ENCODE peak calls at places on chromosomes 2 and 18, in five cellular contexts. P, U, W, F and L are unnamed samples.

GRCh38 chr18:2971741-2972552 is 41.0 kb downstream of the LPIN2 start:
- DNase-seq in P (no peak), W (peak; percentile 81), F (no peak), U (no peak), L (peak; percentile 69)

GRCh38 chr2:151760139-151760650 is 25.9 kb upstream of the NEB start:
- DNase-seq in W (no peak), F (no peak), U (no peak), P (no peak), L (no peak)

GRCh38 chr2:158817596-158817995 is 22.5 kb downstream of the DAPL1 start:
- DNase-seq in F (peak; percentile 25), P (no peak), U (no peak), W (no peak), L (no peak)

GRCh38 chr2:66563473-66563872 is 128.5 kb downstream of the MEIS1 start:
- DNase-seq in P (no peak), U (no peak), F (no peak), W (no peak), L (no peak)

GRCh38 chr2:10425656-10426055 is 22.5 kb downstream of the ODC1 start:
- DNase-seq in W (no peak), F (no peak), U (no peak), P (no peak), L (no peak)

GRCh38 chr2:12737226-12738111 is 20.7 kb downstream of the TRIB2 start:
- DNase-seq in F (no peak), U (no peak), W (no peak), P (no peak), L (no peak)

GRCh38 chr2:9690252-9690651 is 59.5 kb upstream of the YWHAQ start:
- DNase-seq in P (no peak), W (no peak), U (no peak), F (no peak), L (no peak)

GRCh38 chr2:43890855-43891254 is 52.1 kb downstream of the ABCG8 start:
- DNase-seq in U (no peak), P (no peak), F (no peak), W (no peak), L (no peak)

GRCh38 chr2:47288864-47289263 is 114.1 kb upstream of the MSH2 start:
- DNase-seq in P (no peak), U (no peak), W (no peak), F (peak; percentile 87), L (no peak)

GRCh38 chr18:2898131-2898640 is 51.4 kb downstream of the EMILIN2 start:
- DNase-seq in F (peak; percentile 40), P (no peak), U (no peak), W (no peak), L (no peak)

GRCh38 chr2:135055182-135055786 is 3.2 kb downstream of the RAB3GAP1 start:
- DNase-seq in U (no peak), P (no peak), F (peak; percentile 79), W (no peak), L (no peak)

GRCh38 chr18:23529597-23529996 is 26.3 kb downstream of the RMC1 start:
- DNase-seq in W (no peak), F (peak; percentile 54), P (no peak), U (no peak), L (no peak)

GRCh38 chr2:157492189-157492773 is 48.4 kb upstream of the CYTIP start:
- DNase-seq in U (no peak), F (peak; percentile 65), W (peak; percentile 60), P (peak; percentile 69), L (peak; percentile 63)

GRCh38 chr2:209960676-209961630 is 41.5 kb upstream of the RPE start:
- DNase-seq in U (no peak), P (peak; percentile 73), W (peak; percentile 49), F (peak; percentile 30), L (peak; percentile 52)

GRCh38 chr18:10089881-10090280 is 176.1 kb downstream of the VAPA start:
- DNase-seq in P (no peak), U (no peak), W (no peak), F (no peak), L (no peak)

GRCh38 chr2:137952586-137953129 is 11.6 kb upstream of the HNMT start:
- DNase-seq in P (no peak), U (no peak), W (no peak), F (no peak), L (no peak)

GRCh38 chr2:138780451-138780880 is 276 bp upstream of the NXPH2 start:
- DNase-seq in F (no peak), U (peak; percentile 78), P (no peak), W (no peak), L (no peak)

GRCh38 chr18:10365901-10366300 is 88.5 kb upstream of the APCDD1 start:
- DNase-seq in U (no peak), W (no peak), P (no peak), F (no peak), L (no peak)

GRCh38 chr18:2535419-2535910 is 35.8 kb downstream of the METTL4 start:
- DNase-seq in P (no peak), U (no peak), F (no peak), W (no peak), L (no peak)

GRCh38 chr2:54384301-54385035 is 71.7 kb upstream of the SPTBN1 start:
- DNase-seq in F (no peak), W (no peak), P (peak; percentile 43), U (no peak), L (no peak)

GRCh38 chr2:7835693-7836680 is 845.9 kb upstream of the ID2 start:
- DNase-seq in P (no peak), U (no peak), W (no peak), F (no peak), L (peak; percentile 42)

GRCh38 chr2:20232837-20233207 is 7.9 kb upstream of the SDC1 start:
- DNase-seq in P (no peak), W (no peak), U (no peak), F (no peak), L (no peak)

GRCh38 chr2:105324732-105325131 is 4.8 kb downstream of the TGFBRAP1 start:
- DNase-seq in P (no peak), W (no peak), F (peak; percentile 67), U (no peak), L (no peak)

GRCh38 chr18:50955246-50955645 is 12.6 kb upstream of the ELAC1 start:
- DNase-seq in P (peak; percentile 33), U (no peak), W (no peak), F (no peak), L (no peak)

GRCh38 chr2:163607630-163608029 is 128.2 kb downstream of the FIGN start:
- DNase-seq in U (no peak), P (no peak), W (no peak), F (no peak), L (no peak)

GRCh38 chr2:163613155-163613554 is 122.7 kb downstream of the FIGN start:
- DNase-seq in U (no peak), W (no peak), F (no peak), P (no peak), L (no peak)

GRCh38 chr2:163611557-163611906 is 124.3 kb downstream of the FIGN start:
- DNase-seq in P (no peak), U (no peak), F (no peak), W (no peak), L (no peak)

GRCh38 chr2:163612332-163612731 is 123.5 kb downstream of the FIGN start:
- DNase-seq in W (no peak), U (no peak), P (no peak), F (no peak), L (no peak)

DNA sequence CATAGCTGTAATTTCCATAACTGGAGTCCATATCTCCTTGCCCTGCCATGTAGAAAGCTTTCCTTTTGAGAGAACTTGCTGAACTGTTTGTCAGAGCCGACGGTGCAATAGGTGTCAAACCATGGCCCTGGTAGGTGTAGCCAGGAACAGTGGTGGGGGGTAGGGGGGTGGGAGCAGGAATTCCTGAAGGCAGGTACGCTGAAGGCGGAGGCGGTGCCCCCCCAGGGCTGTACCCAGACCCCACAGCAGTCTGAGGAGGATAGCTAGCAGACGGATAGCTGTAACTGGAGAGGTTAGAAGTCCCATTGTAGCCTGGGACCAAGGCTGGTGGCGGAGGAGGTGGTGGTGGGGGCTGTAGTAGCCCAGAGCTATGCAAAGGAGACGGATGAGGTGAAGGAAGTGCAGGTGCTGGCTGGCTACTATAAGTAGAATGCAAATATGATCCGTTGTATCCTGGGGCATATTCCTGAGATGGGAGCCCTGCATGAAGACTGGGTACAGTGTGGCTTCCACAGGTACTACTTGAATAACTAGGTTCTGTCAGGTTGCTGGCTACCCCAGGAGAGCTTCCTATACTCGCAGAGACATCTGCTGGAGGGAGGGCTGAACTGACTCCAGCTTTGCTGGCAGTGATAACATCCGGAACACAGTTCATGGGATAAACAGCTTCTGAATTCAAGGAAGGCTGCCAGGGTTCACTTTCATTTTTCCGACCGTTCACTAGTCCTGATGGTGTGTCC is 124.8 kb downstream of the FIGN start:
- DNase-seq in F (no peak), W (no peak), U (no peak), P (peak; percentile 48), L (peak; percentile 5)
- TF ChIP-seq CTCF in F (no peak), W (no peak), U (peak; percentile 29), P (peak; percentile 62), L (no peak)

DNA sequence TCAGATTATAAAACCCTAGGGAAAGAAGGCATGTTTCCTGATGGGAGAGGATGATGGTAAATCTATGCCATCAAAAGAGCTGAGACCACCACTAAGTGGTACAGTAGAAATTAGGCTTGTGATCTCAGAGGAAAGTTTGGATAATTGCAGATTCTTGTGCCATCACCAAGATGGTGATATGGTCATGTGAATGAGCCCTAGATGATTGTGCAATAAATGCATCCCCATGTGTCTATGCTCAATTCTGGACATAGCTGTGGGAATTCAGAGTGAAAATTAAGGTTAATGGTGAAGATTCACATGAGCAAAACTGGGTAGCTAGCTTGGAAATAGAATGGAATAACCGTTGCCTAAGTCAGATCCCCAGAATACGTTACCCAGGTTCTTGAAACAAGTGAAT is 496.1 kb upstream of the FSIP2 start:
- DNase-seq in P (no peak), F (no peak), W (no peak), U (no peak), L (no peak)
- TF ChIP-seq CTCF in P (no peak), F (no peak), W (no peak), U (no peak), L (no peak)

DNA sequence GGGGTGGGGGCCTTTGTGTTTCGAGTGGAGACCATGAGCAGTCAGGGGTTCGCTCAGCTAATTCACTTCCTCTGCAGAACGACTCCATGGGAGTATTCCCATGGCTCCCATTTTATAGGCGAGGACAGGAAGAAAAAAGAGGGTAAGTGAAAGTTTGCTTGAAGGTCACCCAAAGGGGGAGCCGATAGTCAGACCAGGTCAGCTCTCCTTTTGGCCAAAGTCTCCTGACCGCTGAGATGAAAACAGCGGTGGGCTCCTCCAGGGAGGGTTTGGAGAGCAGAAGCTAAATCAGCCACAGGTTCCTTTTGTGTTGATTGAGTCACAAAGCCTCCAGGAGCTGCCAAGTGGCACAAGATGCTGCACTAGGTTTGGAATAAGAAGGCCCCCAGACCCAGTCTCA is 34.1 kb upstream of the CTAGE1 start:
- DNase-seq in P (peak; percentile 76), F (no peak), W (no peak), U (no peak), L (peak; percentile 38)
- TF ChIP-seq CTCF in P (peak; percentile 10), F (no peak), W (no peak), U (no peak), L (no peak)

GRCh38 chr2:119721904-119722303 is 37.8 kb upstream of the PTPN4 start:
- DNase-seq in W (no peak), F (no peak), U (no peak), P (no peak), L (no peak)

GRCh38 chr2:119724656-119725485 is 34.9 kb upstream of the PTPN4 start:
- DNase-seq in U (no peak), F (no peak), W (no peak), P (no peak), L (no peak)

GRCh38 chr2:119723784-119724467 is 35.8 kb upstream of the PTPN4 start:
- DNase-seq in F (no peak), U (no peak), P (no peak), W (no peak), L (no peak)

GRCh38 chr2:119721462-119721861 is 38.3 kb upstream of the PTPN4 start:
- DNase-seq in F (no peak), U (no peak), P (no peak), W (no peak), L (no peak)

GRCh38 chr2:119723121-119723635 is 36.5 kb upstream of the PTPN4 start:
- DNase-seq in P (no peak), W (no peak), U (no peak), F (no peak), L (no peak)
- TF ChIP-seq CTCF in P (no peak), W (no peak), U (no peak), F (no peak), L (no peak)